ENCODE peak calls at places on chromosome 15, in four cellular contexts. One of them, this sample, is unnamed.

GRCh38 chr15:77907824-77908751 is 169.4 kb downstream of the TBC1D2B start:
- DNase-seq in left ventricle myocardium inferior: no peak
- DNase-seq in amygdala: no peak
- DNase-seq in EL: peak; percentile 76
- DNase-seq in this sample: no peak

GRCh38 chr15:50190723-50191122 is 8.7 kb downstream of the SLC27A2 start:
- DNase-seq in left ventricle myocardium inferior: no peak
- DNase-seq in amygdala: no peak
- DNase-seq in EL: no peak
- DNase-seq in this sample: no peak

GRCh38 chr15:74523982-74524381 is 17.0 kb upstream of the ARID3B start:
- DNase-seq in left ventricle myocardium inferior: no peak
- DNase-seq in amygdala: no peak
- DNase-seq in EL: no peak
- DNase-seq in this sample: no peak

GRCh38 chr15:36888018-36888992 is 212.0 kb downstream of the MEIS2 start:
- DNase-seq in left ventricle myocardium inferior: no peak
- DNase-seq in amygdala: no peak
- DNase-seq in EL: peak; percentile 28
- DNase-seq in this sample: no peak

GRCh38 chr15:68552773-68553172 is 26.0 kb upstream of the CORO2B start:
- DNase-seq in left ventricle myocardium inferior: no peak
- DNase-seq in amygdala: no peak
- DNase-seq in EL: peak; percentile 62
- DNase-seq in this sample: no peak

GRCh38 chr15:32994810-32995424 is 199.6 kb downstream of the FMN1 start:
- DNase-seq in left ventricle myocardium inferior: no peak
- DNase-seq in amygdala: no peak
- DNase-seq in EL: peak; percentile 58
- DNase-seq in this sample: no peak

GRCh38 chr15:78203346-78204225 is 30.8 kb downstream of the ACSBG1 start:
- DNase-seq in left ventricle myocardium inferior: peak; percentile 61
- DNase-seq in amygdala: no peak
- DNase-seq in EL: no peak
- DNase-seq in this sample: no peak

GRCh38 chr15:59567369-59567768 is 44.2 kb upstream of the GCNT3 start:
- DNase-seq in left ventricle myocardium inferior: no peak
- DNase-seq in amygdala: no peak
- DNase-seq in EL: no peak
- DNase-seq in this sample: no peak

GRCh38 chr15:61122624-61123375 is 106.3 kb downstream of the RORA start:
- DNase-seq in left ventricle myocardium inferior: no peak
- DNase-seq in amygdala: no peak
- DNase-seq in EL: no peak
- DNase-seq in this sample: no peak

GRCh38 chr15:90869601-90870353 is 1.4 kb downstream of the FURIN start:
- DNase-seq in left ventricle myocardium inferior: peak; percentile 83
- DNase-seq in amygdala: no peak
- DNase-seq in EL: peak; percentile 92
- DNase-seq in this sample: peak; percentile 41

GRCh38 chr15:67611803-67612369 is 69.4 kb downstream of the MAP2K5 start:
- DNase-seq in left ventricle myocardium inferior: no peak
- DNase-seq in amygdala: no peak
- DNase-seq in EL: no peak
- DNase-seq in this sample: no peak

GRCh38 chr15:55774113-55774970 is 31.4 kb upstream of the PRTG start:
- DNase-seq in left ventricle myocardium inferior: peak; percentile 21
- DNase-seq in amygdala: no peak
- DNase-seq in EL: peak; percentile 46
- DNase-seq in this sample: no peak

GRCh38 chr15:75945953-75946352 is 42.3 kb downstream of the FBXO22 start:
- DNase-seq in left ventricle myocardium inferior: no peak
- DNase-seq in amygdala: no peak
- DNase-seq in EL: peak; percentile 63
- DNase-seq in this sample: no peak

GRCh38 chr15:66862111-66862815 is 160.2 kb downstream of the SMAD6 start:
- DNase-seq in left ventricle myocardium inferior: no peak
- DNase-seq in amygdala: no peak
- DNase-seq in EL: peak; percentile 62
- DNase-seq in this sample: no peak

GRCh38 chr15:39588531-39589192 is 7.8 kb downstream of the THBS1 start:
- DNase-seq in left ventricle myocardium inferior: no peak
- DNase-seq in amygdala: no peak
- DNase-seq in EL: peak; percentile 25
- DNase-seq in this sample: no peak

GRCh38 chr15:68635142-68635541 is 56.3 kb downstream of the CORO2B start:
- DNase-seq in left ventricle myocardium inferior: peak; percentile 50
- DNase-seq in amygdala: no peak
- DNase-seq in EL: no peak
- DNase-seq in this sample: no peak

GRCh38 chr15:36644156-36644896 is 64.9 kb downstream of the CDIN1 start:
- DNase-seq in left ventricle myocardium inferior: no peak
- DNase-seq in amygdala: no peak
- DNase-seq in EL: no peak
- DNase-seq in this sample: no peak

GRCh38 chr15:65421360-65422215 is 1.2 kb downstream of the IGDCC4 start:
- DNase-seq in left ventricle myocardium inferior: peak; percentile 53
- DNase-seq in amygdala: no peak
- DNase-seq in EL: peak; percentile 57
- DNase-seq in this sample: no peak

GRCh38 chr15:97978408-97979130 is 18.1 kb downstream of the ARRDC4 start:
- DNase-seq in left ventricle myocardium inferior: no peak
- DNase-seq in amygdala: no peak
- DNase-seq in EL: peak; percentile 34
- DNase-seq in this sample: no peak

GRCh38 chr15:75178171-75178937 is 23.3 kb upstream of the C15orf39 start:
- DNase-seq in left ventricle myocardium inferior: peak; percentile 43
- DNase-seq in amygdala: no peak
- DNase-seq in EL: no peak
- DNase-seq in this sample: no peak

GRCh38 chr15:79656151-79656797 is 224.1 kb downstream of the MINAR1 start:
- DNase-seq in left ventricle myocardium inferior: no peak
- DNase-seq in amygdala: no peak
- DNase-seq in EL: no peak
- DNase-seq in this sample: no peak

GRCh38 chr15:74855857-74856256 is 12.9 kb upstream of the ULK3 start:
- DNase-seq in left ventricle myocardium inferior: no peak
- DNase-seq in amygdala: no peak
- DNase-seq in EL: no peak
- DNase-seq in this sample: no peak

GRCh38 chr15:71353171-71353570 is 237.9 kb downstream of the THSD4 start:
- DNase-seq in left ventricle myocardium inferior: no peak
- DNase-seq in amygdala: no peak
- DNase-seq in EL: no peak
- DNase-seq in this sample: no peak

GRCh38 chr15:99474041-99474906 is 91.5 kb upstream of the MEF2A start:
- DNase-seq in left ventricle myocardium inferior: peak; percentile 70
- DNase-seq in amygdala: no peak
- DNase-seq in EL: no peak
- DNase-seq in this sample: no peak

GRCh38 chr15:41836713-41837454 is 1.8 kb upstream of the PLA2G4B start:
- DNase-seq in left ventricle myocardium inferior: no peak
- DNase-seq in amygdala: no peak
- DNase-seq in EL: no peak
- DNase-seq in this sample: no peak

GRCh38 chr15:34318277-34319079 is 19.1 kb downstream of the SLC12A6 start:
- DNase-seq in left ventricle myocardium inferior: peak; percentile 51
- DNase-seq in amygdala: no peak
- DNase-seq in EL: peak; percentile 70
- DNase-seq in this sample: no peak

GRCh38 chr15:75620776-75621536 is 4.6 kb downstream of the SNUPN start:
- DNase-seq in left ventricle myocardium inferior: peak; percentile 77
- DNase-seq in amygdala: no peak
- DNase-seq in EL: peak; percentile 85
- DNase-seq in this sample: no peak

GRCh38 chr15:75230524-75231371 is 27.4 kb upstream of the GOLGA6C start:
- DNase-seq in left ventricle myocardium inferior: peak; percentile 6
- DNase-seq in amygdala: no peak
- DNase-seq in EL: no peak
- DNase-seq in this sample: no peak

GRCh38 chr15:42285042-42285441 is 11.8 kb upstream of the TMEM87A start:
- DNase-seq in left ventricle myocardium inferior: no peak
- DNase-seq in amygdala: no peak
- DNase-seq in EL: peak; percentile 3
- DNase-seq in this sample: no peak

GRCh38 chr15:81480645-81481053 is 106.6 kb upstream of the TMC3 start:
- DNase-seq in left ventricle myocardium inferior: no peak
- DNase-seq in amygdala: no peak
- DNase-seq in EL: peak; percentile 59
- DNase-seq in this sample: no peak

GRCh38 chr15:28989896-28990295 is 104.1 kb downstream of the APBA2 start:
- DNase-seq in left ventricle myocardium inferior: no peak
- DNase-seq in amygdala: no peak
- DNase-seq in EL: no peak
- DNase-seq in this sample: no peak

GRCh38 chr15:49620658-49621326 is at the start of the genes DTWD1 and FAM227B:
- DNase-seq in left ventricle myocardium inferior: peak; percentile 98
- DNase-seq in amygdala: peak; percentile 55
- DNase-seq in EL: peak; percentile 97
- DNase-seq in this sample: peak; percentile 78

GRCh38 chr15:75809986-75810750 is 33.1 kb upstream of the UBE2Q2 start:
- DNase-seq in left ventricle myocardium inferior: no peak
- DNase-seq in amygdala: no peak
- DNase-seq in EL: peak; percentile 37
- DNase-seq in this sample: no peak

GRCh38 chr15:55126111-55126510 is 70.6 kb downstream of the RSL24D1 start:
- DNase-seq in left ventricle myocardium inferior: no peak
- DNase-seq in amygdala: no peak
- DNase-seq in EL: no peak
- DNase-seq in this sample: no peak

GRCh38 chr15:90839187-90840071 is 29.0 kb upstream of the FURIN start:
- DNase-seq in left ventricle myocardium inferior: no peak
- DNase-seq in amygdala: no peak
- DNase-seq in EL: no peak
- DNase-seq in this sample: no peak

GRCh38 chr15:40358492-40359353 is 704 bp downstream of the DISP2 start:
- DNase-seq in left ventricle myocardium inferior: no peak
- DNase-seq in amygdala: no peak
- DNase-seq in EL: peak; percentile 31
- DNase-seq in this sample: no peak

GRCh38 chr15:85000189-85000864 is 18.7 kb downstream of the PDE8A start:
- DNase-seq in left ventricle myocardium inferior: no peak
- DNase-seq in amygdala: no peak
- DNase-seq in EL: no peak
- DNase-seq in this sample: no peak

GRCh38 chr15:74055804-74056203 is 26.5 kb downstream of the GOLGA6A start:
- DNase-seq in left ventricle myocardium inferior: no peak
- DNase-seq in amygdala: no peak
- DNase-seq in EL: no peak
- DNase-seq in this sample: no peak

This sample was measured in NCI-H187.